ENCODE peak calls at places on chromosomes 13 and 19, in seven cellular contexts. Z, L, U, J, V, F and D are unnamed samples.

GRCh38 chr19:18698321-18699167 is 15.1 kb downstream of the CRTC1 start:
- DNase-seq in Z (no peak), L (no peak), U (no peak), J (no peak), V (no peak), F (no peak), D (no peak)

GRCh38 chr13:112603641-112604220 is 15.8 kb upstream of the TUBGCP3 start:
- DNase-seq in Z (no peak), L (no peak), U (no peak), J (no peak), V (peak), F (no peak), D (no peak)

GRCh38 chr19:57241181-57241580 is 749 bp downstream of the ZNF805 start:
- DNase-seq in Z (no peak), L (no peak), U (peak), J (no peak), V (peak), F (no peak), D (peak)

GRCh38 chr19:6687117-6687516 is 17.2 kb upstream of the TNFSF14 start:
- DNase-seq in Z (no peak), L (no peak), U (no peak), J (no peak), V (no peak), F (no peak), D (no peak)

GRCh38 chr13:43328907-43329306 is 305.5 kb downstream of the DNAJC15 start:
- DNase-seq in Z (no peak), L (no peak), U (no peak), J (no peak), V (no peak), F (no peak), D (no peak)

GRCh38 chr13:111955412-111955769 is 111.6 kb upstream of the SOX1 start:
- DNase-seq in Z (no peak), L (no peak), U (no peak), J (no peak), V (no peak), F (no peak), D (no peak)

GRCh38 chr19:44576843-44577565 is 36.4 kb upstream of the IGSF23 start:
- DNase-seq in Z (no peak), L (peak), U (no peak), J (no peak), V (peak), F (peak), D (peak)

GRCh38 chr19:38303517-38304351 is at the start of gene C19orf33:
- DNase-seq in Z (no peak), L (no peak), U (peak), J (no peak), V (no peak), F (peak), D (peak)

GRCh38 chr13:80201686-80202085 is 139.2 kb downstream of the SPRY2 start:
- DNase-seq in Z (no peak), L (no peak), U (no peak), J (no peak), V (no peak), F (no peak), D (no peak)

GRCh38 chr13:26010487-26011207 is 41.2 kb downstream of the SHISA2 start:
- DNase-seq in Z (no peak), L (no peak), U (no peak), J (no peak), V (no peak), F (no peak), D (no peak)

GRCh38 chr13:98942997-98943396 is 34.9 kb downstream of the DOCK9 start:
- DNase-seq in Z (no peak), L (no peak), U (no peak), J (no peak), V (peak), F (no peak), D (no peak)

GRCh38 chr19:3333662-3334061 is 32.7 kb upstream of the NFIC start:
- DNase-seq in Z (no peak), L (no peak), U (no peak), J (no peak), V (no peak), F (no peak), D (no peak)

GRCh38 chr13:102033719-102034446 is 368.0 kb downstream of the FGF14 start:
- DNase-seq in Z (no peak), L (no peak), U (no peak), J (no peak), V (no peak), F (no peak), D (no peak)

GRCh38 chr13:37868691-37869505 is 674 bp downstream of the TRPC4 start:
- DNase-seq in Z (no peak), L (no peak), U (peak), J (no peak), V (peak), F (no peak), D (no peak)

GRCh38 chr19:38708413-38709024 is 35.8 kb downstream of the CAPN12 start:
- DNase-seq in Z (no peak), L (no peak), U (no peak), J (no peak), V (no peak), F (no peak), D (no peak)

GRCh38 chr13:48579167-48579918 is 46.5 kb upstream of the RCBTB2 start:
- DNase-seq in Z (no peak), L (no peak), U (no peak), J (no peak), V (no peak), F (peak), D (no peak)

GRCh38 chr19:28883241-28883693 is 329.7 kb downstream of the UQCRFS1 start:
- DNase-seq in Z (no peak), L (no peak), U (no peak), J (no peak), V (peak), F (no peak), D (no peak)